ENCODE peak calls at places on chromosomes 7 and 10, in five cellular contexts. A is PC-9; W is adrenal gland; G is effector memory CD4-positive, alpha-beta T cell; L is psoas muscle. I is an unnamed sample.

GRCh38 chr7:101564778-101565211 is 64.3 kb downstream of the MYL10 start:
- DNase-seq in W (no peak), G (no peak), A (peak; percentile 58), L (peak; percentile 66), I (no peak)

GRCh38 chr7:151168022-151168786 is 710 bp upstream of the GBX1 start:
- DNase-seq in G (peak; percentile 39), A (no peak), L (peak; percentile 76), W (peak; percentile 34), I (peak; percentile 53)

GRCh38 chr10:94546058-94546595 is 539 bp downstream of the HELLS start:
- DNase-seq in L (no peak), A (no peak), G (no peak), W (no peak), I (no peak)

GRCh38 chr7:48094861-48095293 is 5.8 kb downstream of the UPP1 start:
- DNase-seq in L (no peak), G (no peak), W (no peak), A (peak; percentile 95), I (no peak)

GRCh38 chr10:86439544-86439943 is 72.9 kb upstream of the GRID1 start:
- DNase-seq in G (no peak), W (peak; percentile 56), A (peak; percentile 39), L (peak; percentile 88), I (no peak)

GRCh38 chr7:38428040-38428439 is 154.6 kb upstream of the TARP start:
- DNase-seq in G (no peak), W (no peak), A (no peak), L (no peak), I (no peak)

GRCh38 chr7:98870071-98870651 is 347 bp upstream of the TMEM130 start:
- DNase-seq in A (peak; percentile 64), W (peak; percentile 62), G (peak; percentile 50), L (peak; percentile 70), I (peak; percentile 28)

GRCh38 chr10:5816170-5816569 is 2.9 kb upstream of the GDI2 start:
- DNase-seq in G (no peak), L (no peak), A (no peak), W (no peak), I (no peak)

GRCh38 chr10:70267161-70267933 is 16.5 kb downstream of the NPFFR1 start:
- DNase-seq in A (peak; percentile 93), G (no peak), W (no peak), L (no peak), I (no peak)

GRCh38 chr10:24894728-24895127 is 57.7 kb downstream of the PRTFDC1 start:
- DNase-seq in L (no peak), W (no peak), G (no peak), A (no peak), I (no peak)

GRCh38 chr10:107418411-107418810 is 253.9 kb upstream of the SORCS1 start:
- DNase-seq in W (no peak), G (no peak), A (no peak), L (no peak), I (no peak)

GRCh38 chr7:157513682-157514081 is 176.9 kb downstream of the DNAJB6 start:
- DNase-seq in W (no peak), L (no peak), A (no peak), G (no peak), I (no peak)
- H3K9me3 ChIP-seq in W (no peaks in the 10 kb centered on the region), L (no peaks in the 10 kb centered on the region), A (no peaks in the 10 kb centered on the region), G (no peaks in the 10 kb centered on the region), I (no peaks in the 10 kb centered on the region)

DNA sequence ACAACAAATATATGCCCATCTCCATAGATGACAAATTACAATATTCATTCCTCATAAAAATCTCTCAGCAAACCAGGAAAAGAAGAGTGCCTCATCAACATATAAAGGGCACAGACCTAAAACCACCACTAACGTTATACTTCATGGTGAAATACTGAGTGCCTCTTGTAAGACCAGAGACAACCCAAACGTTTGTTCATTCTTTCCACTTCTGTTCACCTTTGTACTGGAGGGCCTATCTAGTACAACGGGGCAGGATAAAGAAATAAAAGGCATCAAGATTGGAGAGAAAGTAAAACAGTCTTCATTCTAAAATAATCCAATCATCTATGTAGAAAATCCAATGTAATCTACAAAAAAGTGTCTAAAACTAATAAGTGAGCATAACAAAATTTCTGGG is 79.1 kb downstream of the LARP4B start:
- DNase-seq in G (no peak), A (no peak), W (no peak), L (no peak), I (no peak)
- H3K9me3 ChIP-seq in G (no peaks in the 10 kb centered on the region), A (no peaks in the 10 kb centered on the region), W (no peaks in the 10 kb centered on the region), L (peaks cover 9% of the 10 kb centered on the region), I (peaks cover 2% of the 10 kb centered on the region)

DNA sequence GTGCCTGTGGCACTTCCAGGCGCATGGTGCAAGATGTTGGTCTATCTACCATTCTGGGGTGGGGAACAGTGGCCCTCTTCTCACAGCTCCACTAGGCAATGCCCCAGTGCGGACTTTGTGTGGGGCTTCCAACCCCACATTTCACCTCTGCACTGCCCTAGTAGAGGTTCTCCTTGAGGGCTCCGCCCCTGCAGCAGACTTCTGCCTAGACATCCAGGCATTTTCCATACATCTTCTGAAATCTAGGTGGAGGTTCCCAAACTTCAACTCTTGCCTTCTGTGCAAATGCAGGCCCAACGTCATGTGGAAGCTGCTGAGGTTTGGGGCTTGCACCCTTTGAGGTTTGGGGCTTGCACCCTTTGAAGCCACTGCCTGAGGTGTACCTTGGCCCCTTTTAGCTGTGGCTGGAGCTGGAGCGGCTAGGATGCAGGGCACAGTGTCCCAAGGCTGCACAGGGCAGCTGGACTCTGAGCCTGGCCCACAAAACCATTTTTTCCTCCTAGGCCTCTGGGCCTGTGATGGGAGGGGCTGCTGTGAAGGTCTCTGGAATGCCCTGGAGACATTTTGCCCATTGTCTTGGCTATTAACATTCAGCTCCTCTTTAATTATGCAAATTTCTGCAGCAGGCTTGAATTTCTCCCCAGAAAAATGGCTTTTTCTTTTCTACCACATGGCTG is 130.6 kb upstream of the EFCAB10 start:
- DNase-seq in L (no peak), G (no peak), A (no peak), W (no peak), I (no peak)
- H3K9me3 ChIP-seq in L (peaks cover 9% of the 10 kb centered on the region), G (peaks cover 14% of the 10 kb centered on the region), A (peaks cover 27% of the 10 kb centered on the region), W (no peaks in the 10 kb centered on the region), I (peaks cover 5% of the 10 kb centered on the region)

DNA sequence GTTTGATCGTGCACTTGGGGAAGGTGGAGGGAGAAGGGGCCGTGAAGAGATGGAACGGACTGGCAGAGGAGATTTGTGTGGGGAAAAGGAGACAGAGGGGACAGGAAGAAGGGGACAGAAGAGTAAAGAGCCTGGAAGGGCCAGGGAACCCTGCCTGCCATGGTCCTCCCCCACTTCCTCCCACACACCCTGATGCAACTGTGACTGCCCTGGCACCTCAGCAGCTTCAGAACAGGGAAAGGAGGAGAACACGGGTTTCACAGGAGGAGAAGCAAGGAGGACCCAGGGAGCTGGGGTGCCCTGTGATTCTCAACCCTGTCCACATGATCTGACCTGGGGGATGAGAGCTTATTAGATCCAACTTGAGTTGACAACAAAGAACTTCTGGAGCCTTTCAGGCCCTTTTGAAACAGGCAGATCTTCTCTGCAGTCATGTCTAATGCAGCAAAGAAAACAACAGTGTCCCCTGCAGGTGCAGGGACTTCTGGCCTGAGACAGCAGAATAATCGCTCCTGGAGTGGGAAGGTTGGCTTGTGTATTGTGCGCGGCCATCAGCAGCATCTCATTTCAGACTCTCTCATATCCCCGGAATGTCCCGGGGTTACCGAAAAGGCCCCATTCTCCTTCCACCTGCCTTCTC is 421.6 kb downstream of the PAXIP1 start:
- DNase-seq in G (no peak), L (no peak), A (no peak), W (no peak), I (no peak)
- H3K9me3 ChIP-seq in G (no peaks in the 10 kb centered on the region), L (no peaks in the 10 kb centered on the region), A (no peaks in the 10 kb centered on the region), W (no peaks in the 10 kb centered on the region), I (no peaks in the 10 kb centered on the region)